ENCODE peak calls at places on chromosome 16, in six cellular contexts. K is caudate nucleus; S is psoas muscle; T is HuH-7; G is activated naive CD4-positive, alpha-beta T cell; R is NCI-H1436. V is an unnamed sample.

GRCh38 chr16:9647981-9648701 is 534.1 kb downstream of the GRIN2A start:
- DNase-seq in K (no peak), S (no peak), T (peak; percentile 36), G (no peak), R (no peak), V (peak; percentile 5)

GRCh38 chr16:22141746-22142145 is 20.6 kb upstream of the SDR42E2 start:
- DNase-seq in K (no peak), S (no peak), T (peak; percentile 57), G (no peak), R (no peak), V (peak; percentile 48)

GRCh38 chr16:12228607-12229499 is 252.3 kb downstream of the SNX29 start:
- DNase-seq in K (no peak), S (peak; percentile 31), T (peak; percentile 69), G (no peak), R (peak; percentile 35), V (peak; percentile 35)

GRCh38 chr16:69338557-69339288 is 641 bp downstream of the COG8 start:
- DNase-seq in K (no peak), S (no peak), T (no peak), G (no peak), R (no peak), V (no peak)

GRCh38 chr16:16928532-16929101 is 542.1 kb downstream of the XYLT1 start:
- DNase-seq in K (no peak), S (no peak), T (no peak), G (no peak), R (no peak), V (no peak)

GRCh38 chr16:825298-826061 is 24.9 kb upstream of the GNG13 start:
- DNase-seq in K (no peak), S (peak; percentile 46), T (no peak), G (no peak), R (no peak), V (no peak)

GRCh38 chr16:18969050-18969854 is 14.5 kb upstream of the TMC7 start:
- DNase-seq in K (peak; percentile 69), S (peak; percentile 88), T (peak; percentile 76), G (peak; percentile 70), R (peak; percentile 79), V (peak; percentile 73)

GRCh38 chr16:49857423-49858181 is 1.7 kb upstream of the ZNF423 start:
- DNase-seq in K (no peak), S (peak; percentile 74), T (peak; percentile 95), G (no peak), R (no peak), V (peak; percentile 95)

GRCh38 chr16:75616541-75617010 is 6.5 kb downstream of the ADAT1 start:
- DNase-seq in K (no peak), S (no peak), T (no peak), G (no peak), R (no peak), V (no peak)

GRCh38 chr16:28261916-28262315 is 30.4 kb upstream of the SBK1 start:
- DNase-seq in K (no peak), S (peak; percentile 80), T (no peak), G (no peak), R (no peak), V (no peak)

GRCh38 chr16:68356249-68356918 is 45.6 kb downstream of the PRMT7 start:
- DNase-seq in K (no peak), S (no peak), T (no peak), G (no peak), R (no peak), V (no peak)

GRCh38 chr16:22161999-22162657 is at the start of gene SDR42E2:
- DNase-seq in K (no peak), S (no peak), T (no peak), G (no peak), R (peak; percentile 7), V (no peak)

GRCh38 chr16:57645691-57646387 is 17.4 kb downstream of the ADGRG1 start:
- DNase-seq in K (no peak), S (peak; percentile 52), T (no peak), G (no peak), R (no peak), V (peak; percentile 85)

GRCh38 chr16:67528222-67528869 is at the start of gene RIPOR1:
- DNase-seq in K (no peak), S (peak; percentile 70), T (peak; percentile 90), G (peak; percentile 15), R (no peak), V (no peak)

GRCh38 chr16:81786321-81786720 is 7.2 kb downstream of the PLCG2 start:
- DNase-seq in K (no peak), S (no peak), T (no peak), G (no peak), R (no peak), V (peak; percentile 51)

GRCh38 chr16:29230671-29231091 is 175.8 kb downstream of the NPIPB11 start:
- DNase-seq in K (no peak), S (no peak), T (no peak), G (no peak), R (no peak), V (no peak)

GRCh38 chr16:21277927-21278706 is at the start of gene CRYM:
- DNase-seq in K (no peak), S (peak; percentile 50), T (peak; percentile 80), G (peak; percentile 14), R (peak; percentile 63), V (peak; percentile 56)

V was measured in H54.